ENCODE peak calls at places on chromosomes 13 and 19, in five cellular contexts. K, F, N, I and R are unnamed samples.

GRCh38 chr19:11881151-11881800 is 6.3 kb upstream of the ZNF69 start:
- DNase-seq in N (peak), I (peak), K (peak), F (no peak), R (peak)

GRCh38 chr13:46541210-46541609 is 11.8 kb upstream of the LRCH1 start:
- DNase-seq in K (no peak), I (no peak), F (no peak), N (no peak), R (no peak)

GRCh38 chr13:100549316-100549715 is 39.3 kb downstream of the GGACT start:
- DNase-seq in N (no peak), I (no peak), F (no peak), K (no peak), R (no peak)

GRCh38 chr13:59012731-59013130 is 1151.0 kb downstream of the DIAPH3 start:
- DNase-seq in I (no peak), N (no peak), K (no peak), F (no peak), R (no peak)

GRCh38 chr13:76903544-76904162 is 17.4 kb upstream of the KCTD12 start:
- DNase-seq in N (peak), K (peak), I (peak), F (no peak), R (peak)

GRCh38 chr19:16394681-16395375 is 70.2 kb downstream of the KLF2 start:
- DNase-seq in K (peak), N (no peak), F (no peak), I (no peak), R (peak)

GRCh38 chr13:30481241-30481760 is 15.6 kb upstream of the HMGB1 start:
- DNase-seq in N (no peak), F (no peak), K (no peak), I (no peak), R (no peak)

GRCh38 chr19:2540646-2541454 is 64.9 kb downstream of the GADD45B start:
- DNase-seq in I (no peak), N (peak), F (peak), K (peak), R (no peak)

GRCh38 chr13:113245858-113246791 is 36.7 kb downstream of the CUL4A start:
- DNase-seq in I (no peak), N (peak), K (peak), F (no peak), R (no peak)

GRCh38 chr19:49301165-49301865 is 23.7 kb downstream of the SLC6A16 start:
- DNase-seq in I (peak), F (peak), K (peak), N (peak), R (peak)

GRCh38 chr19:19948800-19949199 is 48.1 kb downstream of the ZNF93 start:
- DNase-seq in F (no peak), K (no peak), I (no peak), N (no peak), R (peak)

GRCh38 chr19:801030-801860 is 4.0 kb downstream of the PTBP1 start:
- DNase-seq in N (peak), F (no peak), K (peak), I (no peak), R (no peak)

GRCh38 chr13:113567681-113568080 is 16.9 kb upstream of the TFDP1 start:
- DNase-seq in I (no peak), K (no peak), N (no peak), F (no peak), R (no peak)

GRCh38 chr13:113991676-113992179 is 17.9 kb upstream of the C13orf46 start:
- DNase-seq in F (no peak), N (no peak), I (no peak), K (no peak), R (no peak)

GRCh38 chr19:19643158-19644053 is at the start of gene GMIP:
- DNase-seq in I (peak), F (no peak), K (peak), N (peak), R (peak)

GRCh38 chr19:9981406-9982260 is 28.7 kb downstream of the COL5A3 start:
- DNase-seq in N (peak), K (peak), F (no peak), I (no peak), R (no peak)

GRCh38 chr13:112510002-112510780 is 77.8 kb downstream of the TUBGCP3 start:
- DNase-seq in K (peak), N (peak), I (no peak), F (peak), R (peak)

GRCh38 chr19:7743425-7743841 is 3.9 kb downstream of the CD209 start:
- DNase-seq in I (no peak), K (no peak), N (no peak), F (no peak), R (no peak)

GRCh38 chr19:54390942-54391577 is 24.2 kb upstream of the TTYH1 start:
- DNase-seq in K (peak), N (peak), I (peak), F (peak), R (peak)

GRCh38 chr19:15702590-15702930 is 25.3 kb upstream of the OR10H2 start:
- DNase-seq in K (peak), N (peak), F (no peak), I (peak), R (peak)

GRCh38 chr19:47765522-47766358 is 12.8 kb upstream of the SELENOW start:
- DNase-seq in F (no peak), I (no peak), N (peak), K (peak), R (no peak)

GRCh38 chr19:49554701-49555181 is 25.6 kb downstream of the NOSIP start:
- DNase-seq in F (no peak), K (no peak), I (no peak), N (peak), R (peak)

GRCh38 chr19:16366433-16367268 is 42.0 kb downstream of the KLF2 start:
- DNase-seq in I (no peak), K (no peak), F (no peak), N (no peak), R (peak)

GRCh38 chr13:109479991-109480696 is 306.2 kb downstream of the IRS2 start:
- DNase-seq in N (peak), K (peak), I (no peak), F (no peak), R (no peak)

GRCh38 chr13:43783820-43784219 is 3.0 kb downstream of the ENOX1 start:
- DNase-seq in N (peak), K (peak), F (no peak), I (no peak), R (no peak)

GRCh38 chr13:95355491-95355890 is 54.2 kb upstream of the ABCC4 start:
- DNase-seq in F (peak), K (peak), I (no peak), N (no peak), R (no peak)

GRCh38 chr19:19214892-19215291 is 3.1 kb downstream of the NCAN start:
- DNase-seq in F (no peak), K (peak), N (peak), I (no peak), R (no peak)

GRCh38 chr13:45799451-45799850 is 52.1 kb downstream of the SIAH3 start:
- DNase-seq in K (peak), N (no peak), F (no peak), I (no peak), R (no peak)

GRCh38 chr13:80235131-80235530 is 105.8 kb downstream of the SPRY2 start:
- DNase-seq in F (no peak), I (no peak), N (no peak), K (no peak), R (no peak)

GRCh38 chr13:99353836-99354235 is 46.6 kb upstream of the GPR183 start:
- DNase-seq in I (no peak), K (no peak), N (peak), F (no peak), R (no peak)

GRCh38 chr19:1860133-1860775 is 3.1 kb downstream of the KLF16 start:
- DNase-seq in N (peak), K (peak), I (no peak), F (no peak), R (no peak)

GRCh38 chr19:4174212-4174894 is 8.0 kb downstream of the SIRT6 start:
- DNase-seq in I (no peak), N (no peak), K (no peak), F (no peak), R (no peak)

GRCh38 chr19:15378529-15379082 is 981 bp downstream of the AKAP8 start:
- DNase-seq in F (no peak), N (peak), I (peak), K (peak), R (peak)

GRCh38 chr19:8609210-8610040 is 1.1 kb downstream of the ADAMTS10 start:
- DNase-seq in K (peak), I (no peak), F (no peak), N (peak), R (no peak)

GRCh38 chr19:5341448-5341820 is 822 bp upstream of the PTPRS start:
- DNase-seq in F (no peak), K (no peak), I (no peak), N (no peak), R (no peak)

GRCh38 chr13:52980695-52981094 is 47.9 kb upstream of the OLFM4 start:
- DNase-seq in K (no peak), F (no peak), N (no peak), I (no peak), R (no peak)

GRCh38 chr19:39402417-39403297 is 4.0 kb upstream of the ZFP36 start:
- DNase-seq in K (peak), I (peak), F (no peak), N (peak), R (peak)

GRCh38 chr19:39403331-39404312 is 3.0 kb upstream of the ZFP36 start:
- DNase-seq in F (peak), N (peak), I (peak), K (peak), R (no peak)

GRCh38 chr19:39399684-39400465 is 6.8 kb upstream of the ZFP36 start:
- DNase-seq in I (no peak), K (no peak), N (no peak), F (no peak), R (no peak)

GRCh38 chr19:39401549-39402416 is 4.9 kb upstream of the ZFP36 start:
- DNase-seq in I (peak), K (peak), F (peak), N (peak), R (no peak)

DNA sequence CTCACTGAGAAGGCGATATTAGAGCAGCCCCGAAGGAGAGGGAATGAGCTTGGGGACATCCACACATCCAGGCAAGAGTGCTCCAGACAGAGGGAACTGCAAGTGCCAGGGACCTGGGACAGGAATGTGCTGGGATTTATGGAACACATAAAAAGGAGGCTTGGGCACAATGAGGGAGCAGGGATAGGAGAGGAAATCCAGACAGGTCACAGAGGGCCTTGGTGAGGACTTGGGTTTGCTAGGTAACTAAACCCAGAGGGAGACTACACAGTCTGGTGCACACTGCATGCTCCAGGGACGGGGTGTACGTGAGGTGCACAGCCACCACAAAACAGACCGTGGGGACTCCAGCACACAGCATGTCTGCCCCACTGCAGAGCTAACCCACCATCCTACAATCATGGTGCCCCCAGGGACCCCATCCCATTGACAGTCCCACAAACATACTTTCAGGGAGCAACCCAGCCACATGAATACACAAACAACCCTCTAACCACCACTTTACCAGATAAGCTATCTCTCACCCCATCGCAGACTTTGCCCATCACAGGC is 5.6 kb upstream of the ZFP36 start:
- DNase-seq in N (no peak), K (no peak), I (no peak), F (no peak), R (no peak)
- H3K4me3 ChIP-seq in N (no peak), K (no peak), I (no peak), F (no peak), R (no peak)

DNA sequence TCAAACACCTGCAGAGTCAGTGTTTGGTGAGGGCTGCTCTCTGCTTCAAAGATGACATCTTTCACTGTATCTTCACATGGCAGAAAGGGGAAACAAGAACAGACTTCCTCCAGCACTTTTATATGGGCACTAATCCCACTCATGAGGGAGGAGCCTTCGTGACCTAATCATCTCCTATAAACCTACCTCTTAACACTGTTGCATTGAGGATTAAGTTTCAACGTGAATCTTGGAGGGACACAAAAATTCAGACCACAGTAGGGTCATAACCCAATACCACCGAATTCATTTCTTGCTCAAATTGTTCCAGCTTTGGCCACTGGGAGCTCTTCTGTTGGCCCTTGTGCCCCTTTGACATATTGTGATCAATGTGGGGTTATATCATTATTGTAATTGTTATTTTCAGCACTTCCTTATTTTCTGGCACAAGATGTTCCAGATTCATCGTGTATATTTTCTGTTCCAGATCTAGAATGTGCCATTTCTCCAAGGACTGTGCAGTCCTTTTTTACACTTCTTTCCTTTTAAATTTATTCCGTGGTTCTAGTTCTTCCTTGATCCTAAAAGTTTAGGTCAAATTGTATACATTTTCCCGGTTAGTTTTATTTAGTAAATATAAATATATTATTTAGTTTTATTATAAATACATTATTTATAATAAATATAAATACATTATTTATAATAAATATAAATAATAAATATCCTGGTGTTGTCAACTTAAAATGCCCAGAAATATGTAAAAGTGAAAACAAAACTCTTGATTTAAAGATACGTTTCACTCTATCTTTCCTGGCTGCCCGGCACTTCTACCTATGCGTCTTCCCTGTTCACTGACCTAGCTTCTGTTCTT is 35.5 kb upstream of the IGFL4 start:
- DNase-seq in N (no peak), I (no peak), K (no peak), F (no peak), R (no peak)
- H3K4me3 ChIP-seq in N (no peak), I (no peak), K (no peak), F (no peak), R (no peak)

GRCh38 chr19:33904681-33905080 is 108.0 kb downstream of the KCTD15 start:
- DNase-seq in N (peak), F (peak), I (no peak), K (peak), R (no peak)
- H3K4me3 ChIP-seq in N (no peak), F (no peak), I (no peak), K (no peak), R (no peak)

GRCh38 chr19:38687837-38688378 is 40.5 kb downstream of the ACTN4 start:
- DNase-seq in N (no peak), I (no peak), F (no peak), K (no peak), R (no peak)

GRCh38 chr19:38684862-38685665 is 37.6 kb downstream of the ACTN4 start:
- DNase-seq in I (no peak), F (no peak), K (no peak), N (no peak), R (no peak)

GRCh38 chr19:38685666-38686529 is 38.4 kb downstream of the ACTN4 start:
- DNase-seq in I (no peak), N (peak), K (peak), F (no peak), R (peak)

GRCh38 chr19:38684078-38684861 is 36.8 kb downstream of the ACTN4 start:
- DNase-seq in F (no peak), I (no peak), N (peak), K (peak), R (no peak)

DNA sequence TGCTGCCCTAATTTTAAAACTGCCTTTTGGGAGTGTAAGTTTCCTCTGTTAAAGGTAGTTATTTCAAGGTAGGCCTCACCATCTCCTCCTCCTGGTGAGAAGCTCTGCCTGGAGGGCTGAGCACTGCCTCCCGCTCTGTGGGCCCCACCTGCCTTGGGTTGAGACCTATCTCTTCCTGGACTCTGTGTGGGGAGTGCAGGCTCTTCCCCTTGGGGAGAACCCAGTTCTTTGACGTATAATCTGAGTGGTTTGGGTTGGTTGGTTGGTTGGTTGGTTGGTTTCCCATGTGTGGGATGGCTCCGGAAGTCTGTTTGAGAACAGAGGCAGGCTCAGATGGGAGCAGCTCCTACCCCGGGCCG is 39.1 kb downstream of the ACTN4 start:
- DNase-seq in I (peak), F (no peak), N (no peak), K (no peak), R (peak)
- H3K4me3 ChIP-seq in I (no peak), F (no peak), N (no peak), K (no peak), R (peak)